ENCODE peak calls at places on chromosome 7, in four cellular contexts. S, T, K and O are unnamed samples.
A peak's percentile ranks its signal among the peaks of the same experiment; 100 is the strongest.

GRCh38 chr7:82534687-82535086 is 91.1 kb upstream of the CACNA2D1 start:
- DNase-seq in S (no peak), T (no peak), K (peak; percentile 35), O (no peak)

GRCh38 chr7:29565634-29565981 is 2.0 kb downstream of the PRR15 start:
- DNase-seq in S (no peak), T (no peak), K (no peak), O (no peak)

GRCh38 chr7:34061175-34061574 is 155.8 kb downstream of the BMPER start:
- DNase-seq in S (no peak), T (no peak), K (no peak), O (no peak)

GRCh38 chr7:98869374-98870070 is at the start of gene TMEM130:
- DNase-seq in S (no peak), T (peak; percentile 77), K (no peak), O (no peak)

GRCh38 chr7:77327932-77328628 is 88.1 kb downstream of the GSAP start:
- DNase-seq in S (no peak), T (no peak), K (peak; percentile 24), O (no peak)

GRCh38 chr7:145104400-145104799 is 268.5 kb upstream of the TPK1 start:
- DNase-seq in S (no peak), T (no peak), K (no peak), O (no peak)

GRCh38 chr7:75772081-75773077 is at the start of gene CCL26:
- DNase-seq in S (peak; percentile 57), T (peak; percentile 82), K (peak; percentile 35), O (no peak)

GRCh38 chr7:99126921-99127553 is 16.9 kb downstream of the SMURF1 start:
- DNase-seq in S (no peak), T (no peak), K (peak; percentile 85), O (no peak)

GRCh38 chr7:46630031-46630430 is 709.0 kb upstream of the IGFBP3 start:
- DNase-seq in S (no peak), T (no peak), K (no peak), O (no peak)

GRCh38 chr7:25857376-25858067 is 294.5 kb upstream of the NFE2L3 start:
- DNase-seq in S (no peak), T (no peak), K (no peak), O (no peak)

GRCh38 chr7:35716038-35716803 is 21.3 kb upstream of the HERPUD2 start:
- DNase-seq in S (no peak), T (peak; percentile 77), K (no peak), O (no peak)

GRCh38 chr7:22864301-22864700 is 41.7 kb upstream of the TOMM7 start:
- DNase-seq in S (no peak), T (no peak), K (no peak), O (no peak)

GRCh38 chr7:31107106-31108090 is 55.3 kb downstream of the ADCYAP1R1 start:
- DNase-seq in S (no peak), T (no peak), K (no peak), O (no peak)

GRCh38 chr7:584122-584465 is 64.4 kb upstream of the PDGFA start:
- DNase-seq in S (no peak), T (no peak), K (no peak), O (peak; percentile 90)

GRCh38 chr7:149218469-149219420 is 20.7 kb upstream of the ZNF212 start:
- DNase-seq in S (no peak), T (no peak), K (no peak), O (no peak)

GRCh38 chr7:128410092-128410665 is 397 bp upstream of the IMPDH1 start:
- DNase-seq in S (no peak), T (peak; percentile 87), K (peak; percentile 62), O (peak; percentile 48)

GRCh38 chr7:131652934-131653333 is 96.5 kb upstream of the PODXL start:
- DNase-seq in S (no peak), T (peak; percentile 7), K (no peak), O (no peak)

GRCh38 chr7:921581-922333 is 32.7 kb downstream of the ADAP1 start:
- DNase-seq in S (peak; percentile 8), T (peak; percentile 70), K (peak; percentile 5), O (no peak)

GRCh38 chr7:104005197-104005596 is 15.7 kb upstream of the RELN start:
- DNase-seq in S (no peak), T (no peak), K (no peak), O (no peak)

GRCh38 chr7:73739387-73739767 is 775 bp upstream of the ABHD11 start:
- DNase-seq in S (no peak), T (no peak), K (peak; percentile 34), O (no peak)

GRCh38 chr7:4115442-4115841 is 566.7 kb upstream of the FOXK1 start:
- DNase-seq in S (no peak), T (no peak), K (no peak), O (no peak)

GRCh38 chr7:4113976-4114375 is 568.1 kb upstream of the FOXK1 start:
- DNase-seq in S (no peak), T (no peak), K (no peak), O (no peak)

GRCh38 chr7:4113271-4113670 is 568.8 kb upstream of the FOXK1 start:
- DNase-seq in S (no peak), T (no peak), K (no peak), O (no peak)

GRCh38 chr7:4119848-4120247 is 562.2 kb upstream of the FOXK1 start:
- DNase-seq in S (no peak), T (no peak), K (no peak), O (no peak)

GRCh38 chr7:4115941-4116610 is 566.0 kb upstream of the FOXK1 start:
- DNase-seq in S (no peak), T (peak; percentile 52), K (no peak), O (no peak)
- H3K9me3 ChIP-seq in S (peaks cover 9% of the 10 kb centered on the region), T (no peaks in the 10 kb centered on the region), K (no peaks in the 10 kb centered on the region), O (no peaks in the 10 kb centered on the region)

DNA sequence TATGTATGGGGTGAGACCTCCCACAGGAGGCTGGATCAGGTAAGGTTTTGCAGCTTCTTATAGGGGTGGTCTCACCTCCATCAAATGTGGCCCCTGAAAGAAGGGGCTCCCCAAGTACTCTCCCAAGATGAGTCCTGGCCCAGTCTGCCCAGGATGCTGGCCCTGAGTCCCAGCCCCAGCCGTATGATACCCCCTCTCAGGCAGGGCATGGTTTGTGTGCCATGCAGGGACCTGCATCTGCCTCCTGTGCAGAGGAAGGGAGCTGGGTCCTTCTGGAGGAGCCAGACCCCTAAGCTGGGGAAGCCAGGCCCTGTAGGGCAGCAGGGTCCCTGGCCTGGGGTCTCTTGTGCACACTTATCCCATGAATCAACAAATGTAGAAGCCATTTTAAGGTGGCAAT is 35.1 kb upstream of the ZNF716 start:
- DNase-seq in S (no peak), T (no peak), K (no peak), O (no peak)
- H3K9me3 ChIP-seq in S (no peaks in the 10 kb centered on the region), T (no peaks in the 10 kb centered on the region), K (no peaks in the 10 kb centered on the region), O (no peaks in the 10 kb centered on the region)

GRCh38 chr7:158508802-158509385 is 78.7 kb downstream of the PTPRN2 start:
- DNase-seq in S (no peak), T (no peak), K (no peak), O (no peak)

GRCh38 chr7:158507917-158508316 is 79.7 kb downstream of the PTPRN2 start:
- DNase-seq in S (no peak), T (no peak), K (no peak), O (no peak)

GRCh38 chr7:158516524-158516923 is 71.1 kb downstream of the PTPRN2 start:
- DNase-seq in S (no peak), T (no peak), K (no peak), O (no peak)

GRCh38 chr7:158512869-158513268 is 74.8 kb downstream of the PTPRN2 start:
- DNase-seq in S (no peak), T (no peak), K (no peak), O (no peak)

GRCh38 chr7:158512042-158512441 is 75.6 kb downstream of the PTPRN2 start:
- DNase-seq in S (no peak), T (no peak), K (no peak), O (no peak)
- H3K9me3 ChIP-seq in S (peaks cover 7% of the 10 kb centered on the region), T (peaks cover 15% of the 10 kb centered on the region), K (no peaks in the 10 kb centered on the region), O (no peaks in the 10 kb centered on the region)

GRCh38 chr7:157770716-157771320 is 434.0 kb downstream of the DNAJB6 start:
- DNase-seq in S (no peak), T (peak; percentile 55), K (no peak), O (no peak)
- H3K9me3 ChIP-seq in S (no peaks in the 10 kb centered on the region), T (peaks cover 5% of the 10 kb centered on the region), K (no peaks in the 10 kb centered on the region), O (no peaks in the 10 kb centered on the region)

DNA sequence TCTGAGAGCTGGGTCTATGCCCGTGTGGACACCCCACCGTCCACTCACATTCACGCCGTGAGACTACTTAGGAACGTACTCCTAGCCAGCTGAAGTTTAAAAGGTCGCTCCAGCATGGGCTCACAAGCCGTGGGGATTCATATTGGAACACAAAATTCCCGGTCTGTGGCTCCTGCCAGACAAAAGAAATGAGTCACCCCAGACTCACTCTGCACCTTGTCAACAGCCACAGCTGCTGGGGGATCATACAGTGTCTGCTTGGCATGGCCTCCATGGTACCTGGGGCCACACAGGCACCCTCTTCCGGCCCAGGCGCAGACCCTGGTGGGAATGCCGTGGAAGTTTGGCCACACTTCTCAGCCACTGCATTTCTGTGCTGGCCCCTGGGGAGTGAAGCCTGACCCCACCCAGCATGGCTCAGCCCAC is 228.4 kb downstream of the DNAJB6 start:
- DNase-seq in S (no peak), T (peak; percentile 19), K (no peak), O (no peak)
- H3K9me3 ChIP-seq in S (no peaks in the 10 kb centered on the region), T (no peaks in the 10 kb centered on the region), K (no peaks in the 10 kb centered on the region), O (no peaks in the 10 kb centered on the region)

GRCh38 chr7:156360835-156361234 is 279.7 kb upstream of the RNF32 start:
- DNase-seq in S (no peak), T (no peak), K (no peak), O (no peak)
- H3K9me3 ChIP-seq in S (no peaks in the 10 kb centered on the region), T (no peaks in the 10 kb centered on the region), K (no peaks in the 10 kb centered on the region), O (no peaks in the 10 kb centered on the region)

DNA sequence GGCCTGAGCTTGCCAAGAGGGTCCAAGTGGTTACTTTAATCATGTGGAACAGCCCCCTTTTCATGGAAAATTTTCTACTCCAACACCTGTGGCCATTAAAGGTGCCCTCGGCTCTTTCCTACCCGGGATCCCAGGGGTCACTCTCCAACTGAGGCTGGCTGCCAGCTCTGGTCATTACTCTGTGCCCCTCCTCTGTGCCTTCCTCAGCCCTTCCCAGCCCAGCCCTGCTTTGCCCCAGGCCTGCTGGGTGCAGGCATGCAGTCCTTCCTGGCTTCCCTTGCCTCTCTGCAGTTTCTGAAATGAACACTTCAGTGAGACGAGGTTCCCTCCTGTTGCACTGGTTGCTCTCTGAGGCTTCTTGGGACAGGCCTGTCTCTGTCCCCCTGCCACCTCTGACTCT is 951.1 kb upstream of the ZNF722 start:
- DNase-seq in S (no peak), T (no peak), K (no peak), O (no peak)
- H3K9me3 ChIP-seq in S (no peaks in the 10 kb centered on the region), T (no peaks in the 10 kb centered on the region), K (no peaks in the 10 kb centered on the region), O (peaks cover 31% of the 10 kb centered on the region)

DNA sequence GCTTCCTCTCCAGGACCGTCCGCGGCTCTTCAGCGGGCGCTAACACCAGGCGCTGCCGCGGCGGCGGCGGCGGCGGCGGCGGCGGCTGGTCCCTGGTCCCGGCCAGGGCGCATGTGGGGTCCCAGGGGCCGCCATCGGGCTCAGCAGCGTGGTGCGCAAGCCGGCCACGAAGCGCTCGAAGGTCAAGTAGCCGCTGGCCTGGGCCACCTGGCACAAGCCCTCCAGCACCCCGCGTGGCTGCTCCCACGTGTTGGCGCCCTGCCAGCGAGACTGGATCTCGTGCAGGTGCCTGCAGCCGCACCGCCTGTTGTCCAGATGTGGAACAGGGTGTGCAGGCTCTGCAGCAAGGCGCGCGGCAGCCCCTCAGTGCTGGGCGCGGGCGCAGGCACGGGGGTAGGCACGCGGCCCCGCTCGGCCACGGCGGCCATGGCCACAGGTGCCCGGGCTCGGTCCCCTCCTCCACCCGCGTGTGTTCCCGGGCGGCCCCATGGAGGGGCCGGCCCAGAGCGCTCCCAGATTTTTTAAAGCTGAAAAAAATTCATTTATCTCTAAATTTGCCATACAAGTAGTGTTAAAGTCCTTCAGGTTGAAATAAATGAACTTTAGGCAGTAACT is 884.2 kb upstream of the ZNF722 start:
- DNase-seq in S (no peak), T (no peak), K (no peak), O (no peak)
- H3K9me3 ChIP-seq in S (no peaks in the 10 kb centered on the region), T (no peaks in the 10 kb centered on the region), K (no peaks in the 10 kb centered on the region), O (no peaks in the 10 kb centered on the region)